ENCODE peak calls at places on chromosomes 5 and 9, in eight cellular contexts. One of them, this sample, is unnamed.

GRCh38 chr9:94655739-94656138 is 16.4 kb upstream of the FBP1 start:
- DNase-seq in hepatocyte: no peak
- DNase-seq in stimulated activated naive CD8-positive, alpha-beta T cell treated with anti-CD3 and anti-CD28 coated beads, Interleukin-15, Interleukin-2, amounts not matched to agents 100 U/mL and 50 U/mL, for 24 hours: no peak
- DNase-seq in H4: no peak
- DNase-seq in frontal cortex: no peak
- DNase-seq in stimulated activated CD4-positive, alpha-beta T cell treated with anti-CD3 and anti-CD28 coated beads, Interleukin-1b, Interleukin-23, amount 100 ng/mL, for 48 hours: no peak
- DNase-seq in AG20443: no peak
- DNase-seq in T-helper 2 cell: peak; percentile 39
- DNase-seq in this sample: no peak

GRCh38 chr5:41457942-41458341 is 52.5 kb downstream of the PLCXD3 start:
- DNase-seq in hepatocyte: no peak
- DNase-seq in stimulated activated naive CD8-positive, alpha-beta T cell treated with anti-CD3 and anti-CD28 coated beads, Interleukin-15, Interleukin-2, amounts not matched to agents 100 U/mL and 50 U/mL, for 24 hours: no peak
- DNase-seq in H4: no peak
- DNase-seq in frontal cortex: no peak
- DNase-seq in stimulated activated CD4-positive, alpha-beta T cell treated with anti-CD3 and anti-CD28 coated beads, Interleukin-1b, Interleukin-23, amount 100 ng/mL, for 48 hours: no peak
- DNase-seq in AG20443: no peak
- DNase-seq in T-helper 2 cell: no peak
- DNase-seq in this sample: no peak

GRCh38 chr9:26955222-26955903 is 849 bp upstream of the IFT74 start:
- DNase-seq in hepatocyte: no peak
- DNase-seq in stimulated activated naive CD8-positive, alpha-beta T cell treated with anti-CD3 and anti-CD28 coated beads, Interleukin-15, Interleukin-2, amounts not matched to agents 100 U/mL and 50 U/mL, for 24 hours: no peak
- DNase-seq in H4: no peak
- DNase-seq in frontal cortex: no peak
- DNase-seq in stimulated activated CD4-positive, alpha-beta T cell treated with anti-CD3 and anti-CD28 coated beads, Interleukin-1b, Interleukin-23, amount 100 ng/mL, for 48 hours: no peak
- DNase-seq in AG20443: peak; percentile 33
- DNase-seq in T-helper 2 cell: peak; percentile 10
- DNase-seq in this sample: no peak

GRCh38 chr5:115366223-115366622 is 69.8 kb upstream of the CCDC112 start:
- DNase-seq in hepatocyte: peak; percentile 66
- DNase-seq in stimulated activated naive CD8-positive, alpha-beta T cell treated with anti-CD3 and anti-CD28 coated beads, Interleukin-15, Interleukin-2, amounts not matched to agents 100 U/mL and 50 U/mL, for 24 hours: no peak
- DNase-seq in H4: peak; percentile 76
- DNase-seq in frontal cortex: no peak
- DNase-seq in stimulated activated CD4-positive, alpha-beta T cell treated with anti-CD3 and anti-CD28 coated beads, Interleukin-1b, Interleukin-23, amount 100 ng/mL, for 48 hours: no peak
- DNase-seq in AG20443: peak; percentile 89
- DNase-seq in T-helper 2 cell: peak; percentile 51
- DNase-seq in this sample: peak; percentile 12

GRCh38 chr9:77616191-77616590 is 31.9 kb downstream of the GNA14 start:
- DNase-seq in hepatocyte: no peak
- DNase-seq in stimulated activated naive CD8-positive, alpha-beta T cell treated with anti-CD3 and anti-CD28 coated beads, Interleukin-15, Interleukin-2, amounts not matched to agents 100 U/mL and 50 U/mL, for 24 hours: no peak
- DNase-seq in H4: no peak
- DNase-seq in frontal cortex: no peak
- DNase-seq in stimulated activated CD4-positive, alpha-beta T cell treated with anti-CD3 and anti-CD28 coated beads, Interleukin-1b, Interleukin-23, amount 100 ng/mL, for 48 hours: no peak
- DNase-seq in AG20443: no peak
- DNase-seq in T-helper 2 cell: no peak
- DNase-seq in this sample: no peak

GRCh38 chr5:113212244-113212920 is 222.4 kb downstream of the TSSK1B start:
- DNase-seq in hepatocyte: peak; percentile 55
- DNase-seq in stimulated activated naive CD8-positive, alpha-beta T cell treated with anti-CD3 and anti-CD28 coated beads, Interleukin-15, Interleukin-2, amounts not matched to agents 100 U/mL and 50 U/mL, for 24 hours: no peak
- DNase-seq in H4: peak; percentile 80
- DNase-seq in frontal cortex: no peak
- DNase-seq in stimulated activated CD4-positive, alpha-beta T cell treated with anti-CD3 and anti-CD28 coated beads, Interleukin-1b, Interleukin-23, amount 100 ng/mL, for 48 hours: no peak
- DNase-seq in AG20443: no peak
- DNase-seq in T-helper 2 cell: no peak
- DNase-seq in this sample: no peak

GRCh38 chr9:74974558-74974957 is 21.8 kb upstream of the C9orf40 start:
- DNase-seq in hepatocyte: no peak
- DNase-seq in stimulated activated naive CD8-positive, alpha-beta T cell treated with anti-CD3 and anti-CD28 coated beads, Interleukin-15, Interleukin-2, amounts not matched to agents 100 U/mL and 50 U/mL, for 24 hours: no peak
- DNase-seq in H4: no peak
- DNase-seq in frontal cortex: no peak
- DNase-seq in stimulated activated CD4-positive, alpha-beta T cell treated with anti-CD3 and anti-CD28 coated beads, Interleukin-1b, Interleukin-23, amount 100 ng/mL, for 48 hours: no peak
- DNase-seq in AG20443: no peak
- DNase-seq in T-helper 2 cell: no peak
- DNase-seq in this sample: no peak

GRCh38 chr5:137718611-137719010 is 17.3 kb downstream of the KLHL3 start:
- DNase-seq in hepatocyte: no peak
- DNase-seq in stimulated activated naive CD8-positive, alpha-beta T cell treated with anti-CD3 and anti-CD28 coated beads, Interleukin-15, Interleukin-2, amounts not matched to agents 100 U/mL and 50 U/mL, for 24 hours: no peak
- DNase-seq in H4: no peak
- DNase-seq in frontal cortex: no peak
- DNase-seq in stimulated activated CD4-positive, alpha-beta T cell treated with anti-CD3 and anti-CD28 coated beads, Interleukin-1b, Interleukin-23, amount 100 ng/mL, for 48 hours: no peak
- DNase-seq in AG20443: no peak
- DNase-seq in T-helper 2 cell: no peak
- DNase-seq in this sample: no peak

GRCh38 chr5:57976506-57976905 is 483.4 kb downstream of the PLK2 start:
- DNase-seq in hepatocyte: no peak
- DNase-seq in stimulated activated naive CD8-positive, alpha-beta T cell treated with anti-CD3 and anti-CD28 coated beads, Interleukin-15, Interleukin-2, amounts not matched to agents 100 U/mL and 50 U/mL, for 24 hours: no peak
- DNase-seq in H4: no peak
- DNase-seq in frontal cortex: no peak
- DNase-seq in stimulated activated CD4-positive, alpha-beta T cell treated with anti-CD3 and anti-CD28 coated beads, Interleukin-1b, Interleukin-23, amount 100 ng/mL, for 48 hours: no peak
- DNase-seq in AG20443: no peak
- DNase-seq in T-helper 2 cell: no peak
- DNase-seq in this sample: no peak

GRCh38 chr9:137157618-137158502 is 12.0 kb downstream of the LRRC26 start:
- DNase-seq in hepatocyte: no peak
- DNase-seq in stimulated activated naive CD8-positive, alpha-beta T cell treated with anti-CD3 and anti-CD28 coated beads, Interleukin-15, Interleukin-2, amounts not matched to agents 100 U/mL and 50 U/mL, for 24 hours: no peak
- DNase-seq in H4: no peak
- DNase-seq in frontal cortex: no peak
- DNase-seq in stimulated activated CD4-positive, alpha-beta T cell treated with anti-CD3 and anti-CD28 coated beads, Interleukin-1b, Interleukin-23, amount 100 ng/mL, for 48 hours: no peak
- DNase-seq in AG20443: no peak
- DNase-seq in T-helper 2 cell: no peak
- DNase-seq in this sample: no peak

GRCh38 chr5:146884230-146884629 is 5.7 kb upstream of the PPP2R2B start:
- DNase-seq in hepatocyte: no peak
- DNase-seq in stimulated activated naive CD8-positive, alpha-beta T cell treated with anti-CD3 and anti-CD28 coated beads, Interleukin-15, Interleukin-2, amounts not matched to agents 100 U/mL and 50 U/mL, for 24 hours: no peak
- DNase-seq in H4: no peak
- DNase-seq in frontal cortex: no peak
- DNase-seq in stimulated activated CD4-positive, alpha-beta T cell treated with anti-CD3 and anti-CD28 coated beads, Interleukin-1b, Interleukin-23, amount 100 ng/mL, for 48 hours: no peak
- DNase-seq in AG20443: no peak
- DNase-seq in T-helper 2 cell: no peak
- DNase-seq in this sample: no peak

GRCh38 chr5:108654042-108654441 is 93.7 kb upstream of the FER start:
- DNase-seq in hepatocyte: no peak
- DNase-seq in stimulated activated naive CD8-positive, alpha-beta T cell treated with anti-CD3 and anti-CD28 coated beads, Interleukin-15, Interleukin-2, amounts not matched to agents 100 U/mL and 50 U/mL, for 24 hours: no peak
- DNase-seq in H4: no peak
- DNase-seq in frontal cortex: no peak
- DNase-seq in stimulated activated CD4-positive, alpha-beta T cell treated with anti-CD3 and anti-CD28 coated beads, Interleukin-1b, Interleukin-23, amount 100 ng/mL, for 48 hours: no peak
- DNase-seq in AG20443: no peak
- DNase-seq in T-helper 2 cell: no peak
- DNase-seq in this sample: no peak

GRCh38 chr5:80182802-80183645 is 72.8 kb downstream of the SERINC5 start:
- DNase-seq in hepatocyte: no peak
- DNase-seq in stimulated activated naive CD8-positive, alpha-beta T cell treated with anti-CD3 and anti-CD28 coated beads, Interleukin-15, Interleukin-2, amounts not matched to agents 100 U/mL and 50 U/mL, for 24 hours: no peak
- DNase-seq in H4: no peak
- DNase-seq in frontal cortex: no peak
- DNase-seq in stimulated activated CD4-positive, alpha-beta T cell treated with anti-CD3 and anti-CD28 coated beads, Interleukin-1b, Interleukin-23, amount 100 ng/mL, for 48 hours: peak; percentile 33
- DNase-seq in AG20443: no peak
- DNase-seq in T-helper 2 cell: peak; percentile 67
- DNase-seq in this sample: no peak

GRCh38 chr5:71830626-71831539 is 111.8 kb downstream of the CARTPT start:
- DNase-seq in hepatocyte: peak; percentile 70
- DNase-seq in stimulated activated naive CD8-positive, alpha-beta T cell treated with anti-CD3 and anti-CD28 coated beads, Interleukin-15, Interleukin-2, amounts not matched to agents 100 U/mL and 50 U/mL, for 24 hours: no peak
- DNase-seq in H4: peak; percentile 77
- DNase-seq in frontal cortex: no peak
- DNase-seq in stimulated activated CD4-positive, alpha-beta T cell treated with anti-CD3 and anti-CD28 coated beads, Interleukin-1b, Interleukin-23, amount 100 ng/mL, for 48 hours: no peak
- DNase-seq in AG20443: peak; percentile 78
- DNase-seq in T-helper 2 cell: no peak
- DNase-seq in this sample: no peak

GRCh38 chr9:91395106-91395552 is 28.5 kb downstream of the NFIL3 start:
- DNase-seq in hepatocyte: peak; percentile 15
- DNase-seq in stimulated activated naive CD8-positive, alpha-beta T cell treated with anti-CD3 and anti-CD28 coated beads, Interleukin-15, Interleukin-2, amounts not matched to agents 100 U/mL and 50 U/mL, for 24 hours: no peak
- DNase-seq in H4: peak; percentile 21
- DNase-seq in frontal cortex: no peak
- DNase-seq in stimulated activated CD4-positive, alpha-beta T cell treated with anti-CD3 and anti-CD28 coated beads, Interleukin-1b, Interleukin-23, amount 100 ng/mL, for 48 hours: no peak
- DNase-seq in AG20443: peak; percentile 32
- DNase-seq in T-helper 2 cell: peak; percentile 33
- DNase-seq in this sample: no peak

GRCh38 chr9:120708526-120709224 is 5.6 kb downstream of the MEGF9 start:
- DNase-seq in hepatocyte: no peak
- DNase-seq in stimulated activated naive CD8-positive, alpha-beta T cell treated with anti-CD3 and anti-CD28 coated beads, Interleukin-15, Interleukin-2, amounts not matched to agents 100 U/mL and 50 U/mL, for 24 hours: no peak
- DNase-seq in H4: peak; percentile 80
- DNase-seq in frontal cortex: no peak
- DNase-seq in stimulated activated CD4-positive, alpha-beta T cell treated with anti-CD3 and anti-CD28 coated beads, Interleukin-1b, Interleukin-23, amount 100 ng/mL, for 48 hours: no peak
- DNase-seq in AG20443: peak; percentile 66
- DNase-seq in T-helper 2 cell: no peak
- DNase-seq in this sample: no peak

GRCh38 chr5:147303976-147304375 is 69.2 kb downstream of the STK32A start:
- DNase-seq in hepatocyte: no peak
- DNase-seq in stimulated activated naive CD8-positive, alpha-beta T cell treated with anti-CD3 and anti-CD28 coated beads, Interleukin-15, Interleukin-2, amounts not matched to agents 100 U/mL and 50 U/mL, for 24 hours: no peak
- DNase-seq in H4: peak; percentile 12
- DNase-seq in frontal cortex: no peak
- DNase-seq in stimulated activated CD4-positive, alpha-beta T cell treated with anti-CD3 and anti-CD28 coated beads, Interleukin-1b, Interleukin-23, amount 100 ng/mL, for 48 hours: no peak
- DNase-seq in AG20443: peak; percentile 47
- DNase-seq in T-helper 2 cell: no peak
- DNase-seq in this sample: no peak

GRCh38 chr5:116613445-116613844 is 38.8 kb upstream of the SEMA6A start:
- DNase-seq in hepatocyte: no peak
- DNase-seq in stimulated activated naive CD8-positive, alpha-beta T cell treated with anti-CD3 and anti-CD28 coated beads, Interleukin-15, Interleukin-2, amounts not matched to agents 100 U/mL and 50 U/mL, for 24 hours: no peak
- DNase-seq in H4: no peak
- DNase-seq in frontal cortex: no peak
- DNase-seq in stimulated activated CD4-positive, alpha-beta T cell treated with anti-CD3 and anti-CD28 coated beads, Interleukin-1b, Interleukin-23, amount 100 ng/mL, for 48 hours: no peak
- DNase-seq in AG20443: no peak
- DNase-seq in T-helper 2 cell: no peak
- DNase-seq in this sample: no peak

GRCh38 chr5:97162045-97162444 is 19.6 kb upstream of the LIX1 start:
- DNase-seq in hepatocyte: peak; percentile 85
- DNase-seq in stimulated activated naive CD8-positive, alpha-beta T cell treated with anti-CD3 and anti-CD28 coated beads, Interleukin-15, Interleukin-2, amounts not matched to agents 100 U/mL and 50 U/mL, for 24 hours: peak; percentile 51
- DNase-seq in H4: peak; percentile 74
- DNase-seq in frontal cortex: no peak
- DNase-seq in stimulated activated CD4-positive, alpha-beta T cell treated with anti-CD3 and anti-CD28 coated beads, Interleukin-1b, Interleukin-23, amount 100 ng/mL, for 48 hours: peak; percentile 20
- DNase-seq in AG20443: peak; percentile 48
- DNase-seq in T-helper 2 cell: peak; percentile 64
- DNase-seq in this sample: peak; percentile 56

GRCh38 chr9:107246259-107247254 is 36.5 kb upstream of the RAD23B start:
- DNase-seq in hepatocyte: no peak
- DNase-seq in stimulated activated naive CD8-positive, alpha-beta T cell treated with anti-CD3 and anti-CD28 coated beads, Interleukin-15, Interleukin-2, amounts not matched to agents 100 U/mL and 50 U/mL, for 24 hours: peak; percentile 40
- DNase-seq in H4: peak; percentile 18
- DNase-seq in frontal cortex: no peak
- DNase-seq in stimulated activated CD4-positive, alpha-beta T cell treated with anti-CD3 and anti-CD28 coated beads, Interleukin-1b, Interleukin-23, amount 100 ng/mL, for 48 hours: no peak
- DNase-seq in AG20443: no peak
- DNase-seq in T-helper 2 cell: peak; percentile 44
- DNase-seq in this sample: no peak